ENCODE peak calls at places on chromosome X, in seven cellular contexts. F is ovary, E is uterus, R is GM23248, I is cardiac muscle cell, M is adipocyte, S is mucosa of descending colon. T is an unnamed sample. For H3K4me1, the result is how much of the 10 kb centered on the place peaks cover.

GRCh38 chrX:74781507-74782034 is 143.7 kb downstream of the NEXMIF start:
- DNase-seq in E (no peak), R (no peak), M (no peak), F (no peak), S (no peak), I (no peak), T (no peak)

GRCh38 chrX:104806346-104806745 is 240.3 kb downstream of the IL1RAPL2 start:
- DNase-seq in S (no peak), F (no peak), I (no peak), E (no peak), M (no peak), R (no peak), T (no peak)

GRCh38 chrX:16712825-16713155 is 321 bp upstream of the CTPS2 start:
- DNase-seq in R (no peak), I (no peak), M (no peak), S (no peak), F (no peak), E (peak), T (no peak)

GRCh38 chrX:129925305-129926092 is 19.5 kb downstream of the UTP14A start:
- DNase-seq in E (peak), S (no peak), R (peak), F (peak), I (peak), M (peak), T (peak)

GRCh38 chrX:43065978-43066377 is 288.0 kb upstream of the PPP1R2C start:
- DNase-seq in M (no peak), I (peak), S (no peak), E (no peak), R (no peak), F (no peak), T (no peak)

GRCh38 chrX:8967471-8967870 is 66.5 kb downstream of the FAM9B start:
- DNase-seq in R (no peak), F (no peak), M (no peak), S (no peak), I (no peak), E (no peak), T (no peak)

GRCh38 chrX:16589211-16589610 is 60.7 kb upstream of the S100G start:
- DNase-seq in R (peak), F (no peak), S (no peak), M (peak), E (no peak), I (peak), T (no peak)

GRCh38 chrX:17930850-17931249 is 69.8 kb upstream of the RAI2 start:
- DNase-seq in I (no peak), S (no peak), R (no peak), E (no peak), F (no peak), M (no peak), T (no peak)

GRCh38 chrX:27598312-27598711 is 8.2 kb downstream of the DCAF8L2 start:
- DNase-seq in M (no peak), I (peak), R (no peak), S (no peak), F (no peak), E (no peak), T (peak)

GRCh38 chrX:148872153-148872540 is 371.7 kb downstream of the AFF2 start:
- DNase-seq in F (no peak), R (peak), S (no peak), E (no peak), I (peak), M (no peak), T (no peak)

GRCh38 chrX:130015181-130015580 is 32.7 kb downstream of the BCORL1 start:
- DNase-seq in M (no peak), F (no peak), E (no peak), R (no peak), S (no peak), I (no peak), T (no peak)

GRCh38 chrX:6545712-6546111 is 10.8 kb upstream of the VCX3A start:
- DNase-seq in R (no peak), I (no peak), E (no peak), F (no peak), S (no peak), M (no peak), T (no peak)

GRCh38 chrX:6384391-6384790 is 150.5 kb downstream of the VCX3A start:
- DNase-seq in M (no peak), R (no peak), E (no peak), I (no peak), F (no peak), S (no peak), T (no peak)

GRCh38 chrX:21374163-21374993 is at the start of gene CNKSR2:
- DNase-seq in I (peak), R (peak), E (no peak), S (peak), M (peak), F (peak), T (peak)

GRCh38 chrX:23435108-23435507 is 100.5 kb downstream of the PTCHD1 start:
- DNase-seq in I (peak), F (no peak), R (peak), M (no peak), E (no peak), S (no peak), T (no peak)

DNA sequence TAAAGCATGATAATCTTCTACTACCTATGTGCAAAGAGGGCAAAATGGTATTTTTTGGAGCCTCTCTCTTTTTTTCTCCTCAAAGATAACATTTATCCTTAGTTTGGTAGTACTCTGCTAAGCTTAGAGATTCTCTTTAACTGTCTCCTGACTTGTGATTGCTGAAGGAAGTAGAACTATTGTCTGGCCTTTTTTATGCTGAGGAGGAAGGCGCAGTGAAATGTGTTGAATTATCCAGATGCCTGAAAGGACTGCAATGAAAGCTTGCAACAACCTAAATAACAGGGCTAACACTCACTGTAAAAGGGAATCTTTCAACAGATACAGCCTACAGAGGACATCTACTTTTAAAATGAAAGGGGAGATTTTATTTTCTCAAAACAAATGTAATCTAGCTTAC is 59.5 kb upstream of the CCDC160 start:
- DNase-seq in F (no peak), M (no peak), R (no peak), E (no peak), S (no peak), I (no peak), T (no peak)
- H3K4me1 ChIP-seq in F (under half), M (under half), R (under half), E (under half), S (under half), I (half or more), T (under half)

GRCh38 chrX:45799576-45799975 is 598.9 kb upstream of the DIPK2B start:
- DNase-seq in R (no peak), M (no peak), S (no peak), F (no peak), E (no peak), I (no peak), T (no peak)
- H3K4me1 ChIP-seq in R (under half), M (under half), S (under half), F (under half), E (under half), I (under half), T (under half)

DNA sequence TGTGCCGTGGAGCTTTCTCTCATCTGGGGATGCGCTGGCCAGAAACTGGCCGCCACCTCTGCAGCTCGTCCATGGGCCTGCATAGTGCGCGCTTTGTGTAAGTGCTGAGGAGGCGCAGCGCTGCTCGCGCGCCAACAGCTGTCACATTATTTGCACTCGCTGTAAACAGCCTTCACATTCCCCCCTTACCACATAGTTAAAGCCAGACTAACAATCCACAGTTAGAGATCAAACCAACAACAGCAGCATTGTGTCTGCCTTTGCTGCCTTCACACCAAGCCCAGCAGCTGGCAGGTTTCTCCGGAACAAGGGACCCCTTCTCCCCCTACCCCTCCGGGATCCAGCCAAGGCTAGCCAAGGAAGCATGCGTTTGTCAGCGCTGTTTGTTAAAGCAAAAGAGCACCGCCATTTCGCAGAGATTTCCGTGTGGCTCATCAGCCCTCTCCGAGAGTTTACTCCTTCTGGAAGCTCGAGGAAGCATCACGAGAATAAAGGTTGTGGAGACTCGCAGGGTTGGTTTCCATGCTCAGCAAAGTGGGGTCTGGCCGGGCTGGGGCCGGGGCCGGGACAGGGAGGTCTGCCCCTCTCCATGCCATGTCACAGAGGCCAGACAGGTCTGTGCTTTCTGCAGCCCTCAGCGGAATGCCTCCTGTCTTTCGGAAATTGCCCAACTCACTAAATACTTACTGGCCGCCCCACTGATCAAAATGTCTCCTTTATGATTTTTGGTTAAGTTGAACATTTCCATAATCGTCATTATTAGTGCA is 11.0 kb downstream of the BCOR start:
- DNase-seq in F (no peak), S (peak), I (peak), R (no peak), E (no peak), M (no peak), T (peak)
- H3K4me1 ChIP-seq in F (under half), S (under half), I (half or more), R (under half), E (under half), M (under half), T (half or more)

GRCh38 chrX:4787971-4788370 is 1074.5 kb upstream of the PRKX start:
- DNase-seq in S (no peak), I (no peak), M (no peak), E (no peak), R (no peak), F (no peak), T (no peak)
- H3K4me1 ChIP-seq in S (under half), I (under half), M (under half), E (under half), R (under half), F (under half), T (under half)

DNA sequence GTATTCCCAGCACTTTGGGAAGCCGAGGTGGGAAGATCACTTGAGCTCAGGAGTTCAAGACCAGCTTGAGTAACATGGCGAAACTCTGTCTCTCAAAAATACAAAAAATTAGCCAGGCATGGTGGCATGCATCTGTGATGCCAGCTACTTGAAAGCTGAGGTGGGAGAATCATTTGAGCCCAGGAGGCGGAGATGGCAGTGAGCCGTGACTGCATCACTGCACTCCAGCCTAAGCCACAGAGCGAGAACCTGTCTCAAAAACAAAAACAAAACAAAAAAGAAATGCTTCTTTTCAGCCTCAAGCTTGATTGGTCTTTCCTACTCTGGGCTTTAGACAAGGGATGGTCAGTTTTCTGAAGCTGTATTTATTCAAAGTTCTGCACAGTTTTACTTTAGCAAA is 15.8 kb upstream of the DHRSX start:
- DNase-seq in E (no peak), R (no peak), F (no peak), S (no peak), M (no peak), I (no peak), T (no peak)
- H3K4me1 ChIP-seq in E (under half), R (under half), F (under half), S (under half), M (under half), I (under half), T (under half)

GRCh38 chrX:53236025-53236679 is 11.1 kb upstream of the KDM5C start:
- DNase-seq in M (no peak), S (no peak), F (no peak), I (no peak), E (no peak), R (no peak), T (no peak)
- H3K4me1 ChIP-seq in M (under half), S (under half), F (under half), I (under half), E (under half), R (under half), T (under half)

GRCh38 chrX:124343016-124343415 is 3.3 kb upstream of the SH2D1A start:
- DNase-seq in E (no peak), S (no peak), I (no peak), M (no peak), R (no peak), F (no peak), T (no peak)
- H3K4me1 ChIP-seq in E (under half), S (under half), I (under half), M (under half), R (under half), F (under half), T (under half)

GRCh38 chrX:150570512-150570911 is 2.1 kb downstream of the MTM1 start:
- DNase-seq in M (peak), E (no peak), F (no peak), I (peak), R (no peak), S (no peak), T (no peak)
- H3K4me1 ChIP-seq in M (under half), E (under half), F (under half), I (under half), R (under half), S (under half), T (under half)

DNA sequence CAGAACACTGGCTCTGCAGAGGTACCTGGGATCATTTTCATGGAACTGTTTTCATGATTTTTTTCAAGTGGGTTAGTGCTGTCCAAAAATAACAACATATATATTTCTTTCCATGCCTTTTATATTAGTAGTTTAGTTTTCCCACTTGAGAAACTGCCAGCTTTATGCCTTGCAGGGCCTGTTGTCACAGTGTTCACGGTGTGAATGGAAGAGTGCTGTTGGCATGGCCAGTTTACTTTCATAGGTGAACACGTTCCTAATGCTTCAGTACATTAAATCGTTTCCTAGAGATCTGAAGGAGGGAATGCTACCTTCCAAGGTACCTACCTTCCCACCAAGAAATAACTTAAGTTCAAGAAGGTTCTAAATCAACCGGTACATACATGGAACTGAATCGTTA is 12.6 kb downstream of the DOCK11 start:
- DNase-seq in F (no peak), R (no peak), M (no peak), E (no peak), S (no peak), I (no peak), T (no peak)
- H3K4me1 ChIP-seq in F (under half), R (under half), M (under half), E (under half), S (under half), I (under half), T (under half)

T was measured in hepatocyte.